ENCODE peak calls at places on chromosomes 11 and 22, in seven cellular contexts. R is H1, P is WTC11, G is HEK293T, N is HepG2, H is HCT116, S is K562. O is an unnamed sample.

GRCh38 chr22:47781427-47782111 is 1019.1 kb downstream of the TBC1D22A start:
- DNase-seq in G (no peak), R (no peak), P (no peak), H (no peak), S (no peak), N (no peak), O (no peak)

GRCh38 chr11:119990306-119991021 is 147.4 kb downstream of the TRIM29 start:
- DNase-seq in G (no peak), R (no peak), N (no peak), P (no peak), S (no peak), H (no peak), O (no peak)

GRCh38 chr11:69744435-69744834 is 30.7 kb downstream of the FGF4 start:
- DNase-seq in R (peak; percentile 49), N (peak; percentile 69), G (no peak), H (no peak), P (no peak), S (no peak), O (no peak)

GRCh38 chr22:46465793-46466192 is 71.6 kb downstream of the CELSR1 start:
- DNase-seq in N (no peak), R (no peak), P (no peak), G (no peak), S (no peak), H (no peak), O (no peak)

GRCh38 chr11:33598426-33599069 is 102.1 kb downstream of the C11orf91 start:
- DNase-seq in H (no peak), S (no peak), R (no peak), P (peak; percentile 29), G (no peak), N (no peak), O (no peak)

GRCh38 chr11:93198221-93198650 is 445 bp upstream of the SLC36A4 start:
- DNase-seq in N (no peak), R (no peak), H (no peak), G (no peak), S (no peak), P (no peak), O (peak; percentile 4)

GRCh38 chr11:76123243-76123642 is 83.1 kb downstream of the WNT11 start:
- DNase-seq in G (no peak), N (no peak), R (no peak), H (no peak), P (no peak), S (no peak), O (no peak)

GRCh38 chr22:35489225-35489624 is 51.4 kb upstream of the RASD2 start:
- DNase-seq in R (no peak), N (no peak), P (no peak), H (no peak), S (no peak), G (no peak), O (no peak)

GRCh38 chr11:27354359-27354965 is 8.6 kb downstream of the CCDC34 start:
- DNase-seq in R (no peak), G (no peak), N (peak; percentile 52), S (no peak), P (no peak), H (no peak), O (no peak)

GRCh38 chr11:76750746-76751145 is 32.4 kb upstream of the TSKU start:
- DNase-seq in H (no peak), P (no peak), R (no peak), S (no peak), G (no peak), N (no peak), O (no peak)

GRCh38 chr11:10568486-10568941 is at the start of gene LYVE1:
- DNase-seq in G (no peak), N (peak; percentile 65), H (no peak), S (no peak), R (no peak), P (no peak), O (no peak)

GRCh38 chr22:30370681-30371080 is 13.9 kb downstream of the CCDC157 start:
- DNase-seq in R (no peak), H (no peak), N (no peak), G (no peak), P (no peak), S (no peak), O (no peak)

GRCh38 chr22:17496843-17497242 is 66.5 kb upstream of the SLC25A18 start:
- DNase-seq in P (no peak), S (no peak), R (no peak), N (no peak), G (no peak), H (no peak), O (no peak)

GRCh38 chr11:122578168-122578825 is 77.2 kb upstream of the UBASH3B start:
- DNase-seq in S (no peak), N (peak; percentile 6), P (no peak), H (no peak), R (no peak), G (no peak), O (no peak)

GRCh38 chr11:90449643-90450042 is 226.8 kb upstream of the CHORDC1 start:
- DNase-seq in G (no peak), N (no peak), S (no peak), R (no peak), P (no peak), H (no peak), O (no peak)

GRCh38 chr11:70637949-70638598 is 239.7 kb downstream of the CTTN start:
- DNase-seq in H (no peak), R (no peak), N (peak; percentile 71), S (no peak), G (no peak), P (no peak), O (no peak)

GRCh38 chr22:27515091-27515523 is 286.4 kb downstream of the MN1 start:
- DNase-seq in P (no peak), N (no peak), S (no peak), R (no peak), G (no peak), H (no peak), O (no peak)

GRCh38 chr22:27514612-27515011 is 286.9 kb downstream of the MN1 start:
- DNase-seq in H (no peak), R (no peak), S (no peak), P (no peak), G (no peak), N (no peak), O (no peak)

GRCh38 chr22:27513021-27513420 is 288.5 kb downstream of the MN1 start:
- DNase-seq in N (no peak), P (no peak), H (no peak), R (no peak), G (no peak), S (no peak), O (no peak)

GRCh38 chr22:27510024-27510423 is 291.5 kb downstream of the MN1 start:
- DNase-seq in P (no peak), G (no peak), H (no peak), R (no peak), S (no peak), N (no peak), O (no peak)

DNA sequence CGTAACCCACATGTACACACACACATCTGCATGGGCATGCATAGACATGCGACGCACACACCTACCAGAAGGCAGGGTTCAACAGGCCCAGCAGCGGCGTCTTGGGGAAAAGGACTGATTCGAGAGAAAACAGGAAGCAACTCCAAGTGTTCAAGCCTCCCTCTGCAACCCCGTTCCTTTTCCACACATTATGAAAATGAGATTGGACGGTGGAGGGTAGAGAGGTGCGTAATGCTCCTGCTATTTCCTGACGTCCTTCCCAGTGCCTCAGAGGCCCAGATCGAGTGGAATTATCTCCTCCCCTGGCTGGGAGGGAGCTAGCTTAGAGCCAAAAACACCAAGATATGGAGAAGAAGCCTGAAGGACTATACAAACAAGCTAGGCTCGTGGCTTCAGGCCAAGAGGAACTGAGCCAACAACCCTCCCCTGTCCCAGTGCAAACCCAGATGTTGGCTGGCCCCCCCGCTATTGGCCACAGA is 289.2 kb downstream of the MN1 start:
- DNase-seq in S (no peak), H (no peak), G (no peak), P (no peak), R (no peak), N (no peak), O (no peak)
- TF ChIP-seq SP1 in S (no peak), H (no peak), G (no peak), P (no peak), R (no peak), N (no peak), O (no peak)

DNA sequence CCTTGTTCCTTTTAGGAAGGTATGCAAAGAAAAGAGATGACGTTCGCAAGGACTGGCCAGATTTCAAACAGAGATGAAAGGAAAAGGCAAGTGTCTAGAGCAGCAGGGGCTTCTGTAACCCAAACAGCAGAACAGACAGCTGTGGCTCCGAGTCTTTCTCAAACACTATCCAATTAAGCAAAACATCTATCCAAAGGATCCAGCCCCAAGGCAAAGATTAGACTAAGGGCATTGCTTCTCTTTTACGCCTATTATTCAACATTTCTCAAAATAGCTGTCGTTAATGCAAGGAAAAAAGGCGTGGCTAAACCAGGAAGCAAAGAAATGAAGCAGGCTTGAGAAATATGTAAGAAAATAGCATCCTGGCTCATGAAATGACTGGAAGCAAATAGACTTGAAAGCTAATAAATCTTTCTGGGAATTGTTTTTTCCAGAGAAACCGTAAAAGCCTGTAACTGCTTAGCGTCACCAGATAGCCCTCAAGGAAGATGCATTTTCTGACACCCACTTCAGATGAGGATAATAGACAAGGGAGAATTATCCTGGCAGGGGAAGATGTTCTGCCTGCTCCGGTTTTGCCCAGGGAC is 20.0 kb downstream of the C11orf96 start:
- DNase-seq in S (no peak), G (no peak), R (no peak), N (no peak), P (no peak), H (no peak), O (no peak)
- TF ChIP-seq SP1 in S (no peak), G (no peak), R (no peak), N (no peak), P (no peak), H (no peak), O (no peak)

DNA sequence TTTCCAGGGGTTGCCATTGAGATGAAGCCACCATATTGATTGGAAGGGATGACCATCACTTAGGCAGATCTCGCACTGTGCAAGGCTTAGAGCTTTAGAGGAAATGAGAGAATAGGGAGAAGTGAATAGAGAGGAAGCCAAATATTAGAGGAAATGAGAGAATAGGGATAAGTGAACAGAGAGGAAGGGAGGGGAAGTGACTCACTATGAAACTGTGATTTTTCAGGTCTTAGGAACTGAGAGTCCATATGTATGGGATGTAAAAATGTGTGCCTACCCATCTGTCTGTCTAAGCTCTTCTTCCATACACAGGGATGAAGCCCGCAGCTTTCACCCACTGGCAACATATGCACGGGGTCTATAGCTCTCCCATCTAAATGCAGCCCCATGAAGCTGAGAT is 6.4 kb upstream of the CCDC86 start:
- DNase-seq in H (no peak), G (no peak), P (no peak), S (no peak), R (no peak), N (no peak), O (no peak)
- TF ChIP-seq SP1 in H (no peak), G (no peak), P (no peak), S (no peak), R (no peak), N (no peak), O (no peak)

DNA sequence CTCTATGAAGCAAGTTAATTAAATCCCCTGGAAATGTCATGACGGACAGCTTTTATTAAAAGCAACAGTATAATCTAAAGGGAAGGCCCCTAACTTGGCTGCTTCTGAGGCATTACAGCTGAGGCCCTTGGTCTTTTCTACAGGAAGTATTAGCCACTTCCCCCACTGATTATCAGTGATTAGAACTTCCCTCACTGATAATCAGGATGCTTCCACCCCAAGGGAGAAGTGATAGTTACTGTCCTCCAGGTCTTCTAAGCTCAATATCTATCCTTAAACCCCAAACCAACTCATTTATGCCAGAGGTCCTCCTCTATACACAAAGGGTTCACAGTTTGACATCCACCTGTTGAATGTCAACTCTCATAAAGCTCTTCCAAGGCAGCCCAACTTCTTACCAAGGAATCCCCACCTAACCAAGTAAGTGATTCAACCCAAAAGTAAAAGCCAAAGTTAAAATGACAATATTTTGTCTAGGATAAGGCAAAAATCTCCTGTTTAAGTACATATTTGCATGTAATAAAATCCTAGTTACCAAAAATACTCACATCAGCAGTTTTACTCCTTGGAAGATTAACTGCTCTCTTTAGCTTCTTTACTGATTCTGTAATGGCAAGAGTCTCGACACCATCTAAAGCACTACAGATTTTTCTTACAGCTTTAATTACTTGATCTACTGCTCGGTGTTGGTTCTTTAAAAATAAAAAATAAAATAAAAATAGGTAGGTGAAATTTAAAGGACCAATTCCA is 58.6 kb upstream of the RPS13 start:
- DNase-seq in H (no peak), P (no peak), G (no peak), N (no peak), S (no peak), R (no peak), O (no peak)
- TF ChIP-seq SP1 in H (no peak), P (no peak), G (no peak), N (no peak), S (no peak), R (no peak), O (no peak)

O was measured in GM12878.